ENCODE peak calls at places on chromosome 5, in four cellular contexts. R, N, D and E are unnamed samples.

GRCh38 chr5:123371575-123372179 is 51.5 kb downstream of the CEP120 start:
- DNase-seq in R (peak), N (peak), D (no peak), E (no peak)

GRCh38 chr5:135955525-135955924 is 742 bp upstream of the LECT2 start:
- DNase-seq in R (no peak), N (no peak), D (no peak), E (no peak)

GRCh38 chr5:81994679-81995078 is 22.9 kb downstream of the ATG10 start:
- DNase-seq in R (no peak), N (no peak), D (no peak), E (no peak)

GRCh38 chr5:37889612-37890317 is 49.9 kb upstream of the GDNF start:
- DNase-seq in R (no peak), N (peak), D (peak), E (no peak)

GRCh38 chr5:124630767-124631704 is 115.4 kb downstream of the ZNF608 start:
- DNase-seq in R (no peak), N (no peak), D (no peak), E (no peak)

GRCh38 chr5:139903805-139904565 is 108.4 kb downstream of the PSD2 start:
- DNase-seq in R (no peak), N (no peak), D (no peak), E (peak)

GRCh38 chr5:146662229-146662628 is 146.2 kb upstream of the GPR151 start:
- DNase-seq in R (no peak), N (peak), D (peak), E (no peak)

GRCh38 chr5:138241688-138242547 is 28.8 kb upstream of the CDC23 start:
- DNase-seq in R (no peak), N (no peak), D (no peak), E (no peak)

GRCh38 chr5:131209506-131210191 is 38.9 kb downstream of the LYRM7 start:
- DNase-seq in R (peak), N (no peak), D (no peak), E (no peak)

GRCh38 chr5:90226433-90227099 is 183.0 kb downstream of the CETN3 start:
- DNase-seq in R (no peak), N (no peak), D (no peak), E (no peak)

GRCh38 chr5:158154226-158155005 is 295.5 kb upstream of the CLINT1 start:
- DNase-seq in R (no peak), N (peak), D (no peak), E (no peak)

GRCh38 chr5:1908931-1909330 is 26.2 kb upstream of the IRX4 start:
- DNase-seq in R (no peak), N (no peak), D (no peak), E (no peak)

GRCh38 chr5:174165406-174165805 is 119.9 kb downstream of the NSG2 start:
- DNase-seq in R (no peak), N (no peak), D (no peak), E (peak)

GRCh38 chr5:124576848-124577409 is 169.5 kb downstream of the ZNF608 start:
- DNase-seq in R (peak), N (no peak), D (no peak), E (no peak)

GRCh38 chr5:665541-665955 is 27.6 kb downstream of the TPPP start:
- DNase-seq in R (no peak), N (no peak), D (no peak), E (no peak)

GRCh38 chr5:99644822-99645221 is 716.0 kb upstream of the CHD1 start:
- DNase-seq in R (no peak), N (peak), D (no peak), E (no peak)

GRCh38 chr5:58042933-58043606 is 416.8 kb downstream of the PLK2 start:
- DNase-seq in R (no peak), N (no peak), D (no peak), E (no peak)

GRCh38 chr5:151243564-151243963 is 9.4 kb upstream of the GM2A start:
- DNase-seq in R (no peak), N (no peak), D (no peak), E (no peak)

GRCh38 chr5:75891020-75891419 is 173.8 kb upstream of the POC5 start:
- DNase-seq in R (no peak), N (no peak), D (no peak), E (no peak)

GRCh38 chr5:133713746-133714145 is 101.4 kb upstream of the FSTL4 start:
- DNase-seq in R (no peak), N (no peak), D (no peak), E (no peak)

GRCh38 chr5:145347026-145347616 is 488.0 kb downstream of the PRELID2 start:
- DNase-seq in R (no peak), N (peak), D (peak), E (no peak)

GRCh38 chr5:72478276-72478675 is 28.9 kb downstream of the ZNF366 start:
- DNase-seq in R (no peak), N (peak), D (no peak), E (no peak)

GRCh38 chr5:32223972-32224608 is 50.0 kb upstream of the GOLPH3 start:
- DNase-seq in R (no peak), N (peak), D (peak), E (no peak)

GRCh38 chr5:88118179-88118578 is 150.5 kb downstream of the TMEM161B start:
- DNase-seq in R (no peak), N (no peak), D (no peak), E (no peak)

GRCh38 chr5:1495525-1495897 is 28.2 kb downstream of the LPCAT1 start:
- DNase-seq in R (no peak), N (no peak), D (no peak), E (no peak)

GRCh38 chr5:96321371-96321770 is 111.7 kb downstream of the PCSK1 start:
- DNase-seq in R (no peak), N (peak), D (no peak), E (no peak)

DNA sequence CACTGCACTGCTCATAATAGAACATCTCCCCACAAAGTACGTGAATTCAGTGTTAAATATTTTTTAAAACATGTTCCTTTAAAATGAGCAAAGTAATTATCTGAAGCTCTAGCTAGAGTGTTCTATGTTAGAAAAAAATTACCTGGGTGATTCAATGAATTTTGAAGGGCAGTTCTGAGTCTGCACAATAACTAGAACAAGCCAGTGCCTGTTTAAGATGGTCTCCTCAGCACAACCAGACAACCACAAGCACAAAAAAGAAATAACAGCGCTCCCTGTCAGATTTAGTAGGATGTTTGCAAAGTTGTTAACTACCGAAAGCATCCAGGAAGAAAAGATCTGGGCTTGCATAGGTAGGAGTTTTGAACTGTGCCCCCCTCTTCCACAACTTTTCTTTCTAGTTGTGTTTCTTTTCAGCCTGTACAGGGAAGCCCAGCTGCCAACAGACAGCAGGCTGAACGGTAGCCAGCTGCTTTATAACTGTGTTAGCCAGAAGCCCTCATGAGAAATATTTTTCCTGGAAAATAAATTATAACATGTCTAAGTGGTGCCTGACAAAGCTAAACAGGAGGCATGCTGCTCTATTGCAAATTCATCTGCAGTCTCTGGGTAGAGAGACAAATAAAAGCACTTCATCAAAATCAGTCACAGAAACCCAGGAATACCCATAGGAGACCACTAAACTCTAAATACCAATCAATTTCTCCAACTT is 1027.0 kb downstream of the MAT2B start:
- DNase-seq in R (no peak), N (no peak), D (no peak), E (no peak)
- H3K27ac ChIP-seq in R (no peak), N (no peak), D (no peak), E (no peak)

DNA sequence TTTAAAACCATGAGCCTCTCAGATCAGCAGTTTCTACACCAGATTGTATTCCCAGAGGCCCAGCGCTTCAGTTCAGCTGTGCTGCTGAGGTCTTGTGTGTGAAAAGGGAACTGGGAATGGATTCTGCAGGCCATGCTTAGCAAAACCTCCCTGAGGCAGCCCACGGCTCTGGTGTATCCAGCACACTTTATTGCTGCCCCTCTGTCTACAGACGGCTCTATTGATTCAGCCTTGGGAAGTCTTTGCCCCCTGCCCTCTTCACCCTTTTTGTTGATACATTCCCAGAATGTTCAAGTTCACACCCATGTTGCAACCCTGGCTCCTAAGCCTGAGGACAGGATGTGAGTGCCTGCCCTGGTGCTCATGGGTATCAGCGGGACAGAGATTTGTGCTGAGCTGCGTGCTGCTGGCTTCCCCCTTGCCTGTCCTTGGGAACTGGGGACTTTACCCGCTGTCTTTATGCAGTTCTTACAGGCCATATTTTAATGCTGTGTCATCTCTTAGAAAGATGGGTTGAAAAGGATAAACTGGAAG is 37.3 kb downstream of the ARHGAP26 start:
- DNase-seq in R (no peak), N (no peak), D (no peak), E (no peak)
- H3K4me3 ChIP-seq in R (no peak), N (no peak), D (no peak), E (no peak)

DNA sequence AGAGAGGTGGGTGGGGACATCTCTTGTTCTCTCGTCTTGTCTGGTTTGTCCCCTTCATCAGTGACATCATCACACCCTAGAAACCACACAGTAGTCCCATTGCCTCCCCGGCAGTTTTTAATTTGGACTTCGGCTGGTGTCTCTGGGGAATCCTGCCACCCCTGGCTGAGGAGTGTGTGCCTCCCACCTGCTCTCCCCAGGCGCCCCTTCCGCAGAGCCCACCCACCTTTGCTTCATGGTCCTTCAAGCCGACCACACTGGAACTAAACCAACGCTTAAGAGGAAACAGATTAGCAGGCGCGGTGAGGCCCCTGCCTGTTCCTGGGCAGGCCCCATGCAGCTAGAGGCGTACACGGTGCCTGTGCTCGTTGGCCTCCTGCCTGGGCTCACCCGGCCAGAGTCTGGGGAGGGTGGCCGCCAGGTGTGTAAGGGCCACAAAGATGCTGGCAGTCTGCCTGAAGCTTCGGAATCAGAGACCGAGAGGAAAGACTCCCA is 107.6 kb upstream of the SPRY4 start:
- DNase-seq in R (no peak), N (no peak), D (no peak), E (no peak)
- H3K27ac ChIP-seq in R (peak), N (no peak), D (peak), E (no peak)

DNA sequence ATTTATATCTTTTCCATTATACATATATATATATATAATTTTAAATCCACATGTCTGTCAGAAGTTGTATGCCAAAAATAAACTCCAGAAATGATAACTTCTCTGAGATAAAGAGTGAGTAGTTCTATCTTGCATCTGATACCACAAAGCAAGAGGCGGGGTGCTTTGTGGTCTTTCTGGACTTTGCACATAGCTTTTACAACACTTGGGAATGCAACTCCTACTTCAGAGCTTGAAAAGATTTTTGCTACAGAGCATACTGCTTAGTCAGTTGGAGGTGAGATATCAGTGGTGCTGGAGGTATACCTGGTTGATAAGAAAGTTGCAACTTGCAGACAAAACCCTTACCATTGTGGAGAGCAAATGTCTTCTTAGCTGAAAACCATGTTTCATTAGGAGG is 1384.5 kb upstream of the NUDT12 start:
- DNase-seq in R (no peak), N (no peak), D (no peak), E (no peak)
- H3K4me3 ChIP-seq in R (no peak), N (no peak), D (no peak), E (no peak)

GRCh38 chr5:137022043-137022442 is 477.1 kb downstream of the SPOCK1 start:
- DNase-seq in R (no peak), N (no peak), D (no peak), E (no peak)
- H3K27ac ChIP-seq in R (no peak), N (no peak), D (no peak), E (no peak)

GRCh38 chr5:141094481-141095262 is at the start of gene PCDHB2:
- DNase-seq in R (no peak), N (peak), D (no peak), E (no peak)
- H3K4me3 ChIP-seq in R (no peak), N (peak), D (no peak), E (peak)

DNA sequence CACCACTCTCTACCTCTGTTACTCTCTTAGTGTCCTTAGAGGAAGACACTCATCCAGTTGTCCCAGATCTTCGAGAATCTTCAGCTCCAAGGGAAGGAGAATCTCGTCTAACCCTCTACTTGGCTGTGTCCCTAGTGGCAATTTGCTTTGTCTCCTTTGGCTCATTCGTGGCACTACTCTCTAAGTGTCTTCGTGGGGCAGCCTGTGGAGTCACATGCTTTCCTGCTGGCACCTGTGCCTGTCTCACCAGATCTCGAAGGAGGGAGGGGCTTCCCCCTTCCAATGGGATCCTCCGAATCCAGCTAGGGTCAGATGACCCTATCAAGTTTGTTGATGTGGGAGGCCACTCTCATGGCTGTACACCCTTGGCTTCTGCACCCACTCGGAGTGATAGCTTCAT is 1.8 kb upstream of the PCDHGC5 start:
- DNase-seq in R (no peak), N (no peak), D (no peak), E (no peak)
- H3K27ac ChIP-seq in R (no peak), N (no peak), D (no peak), E (no peak)